ENCODE peak calls at places on chromosomes 6 and 20, in seven cellular contexts. K, U, S, T, R, Q and A are unnamed samples.

GRCh38 chr6:158460602-158461092 is 99.2 kb upstream of the TMEM181 start:
- DNase-seq in Q (no peak), U (peak), R (no peak), K (no peak), T (no peak), S (peak), A (no peak)

GRCh38 chr6:168158280-168158979 is 79.4 kb upstream of the FRMD1 start:
- DNase-seq in S (no peak), Q (no peak), R (no peak), K (no peak), U (peak), T (no peak), A (no peak)

GRCh38 chr20:53216856-53217576 is 244.9 kb downstream of the TSHZ2 start:
- DNase-seq in K (peak), R (peak), Q (peak), U (peak), T (peak), S (peak), A (peak)

GRCh38 chr6:133040025-133040838 is 200.9 kb upstream of the EYA4 start:
- DNase-seq in K (peak), R (peak), Q (peak), T (peak), S (peak), U (peak), A (peak)

GRCh38 chr6:107629545-107630147 is 139.7 kb downstream of the SOBP start:
- DNase-seq in Q (no peak), T (no peak), R (no peak), S (no peak), U (no peak), K (no peak), A (peak)

GRCh38 chr6:13766201-13766634 is 48.1 kb downstream of the MCUR1 start:
- DNase-seq in Q (no peak), S (peak), U (peak), R (peak), T (no peak), K (no peak), A (peak)

GRCh38 chr20:44448753-44449546 is 26.7 kb upstream of the TTPAL start:
- DNase-seq in S (peak), K (peak), Q (peak), R (peak), T (peak), U (peak), A (no peak)

GRCh38 chr6:169158182-169158573 is 95.5 kb downstream of the THBS2 start:
- DNase-seq in S (no peak), K (no peak), R (no peak), Q (no peak), T (no peak), U (peak), A (peak)

GRCh38 chr20:62362590-62362940 is 4.5 kb downstream of the LAMA5 start:
- DNase-seq in K (no peak), U (no peak), T (no peak), R (no peak), S (no peak), Q (no peak), A (peak)

GRCh38 chr20:64039293-64040160 is 3.5 kb downstream of the C20orf204 start:
- DNase-seq in T (no peak), U (peak), R (no peak), S (no peak), K (peak), Q (no peak), A (no peak)

GRCh38 chr20:64038252-64038578 is 2.2 kb downstream of the C20orf204 start:
- DNase-seq in R (peak), K (peak), Q (peak), S (no peak), T (no peak), U (no peak), A (no peak)

GRCh38 chr20:64037199-64037497 is 1.2 kb downstream of the C20orf204 start:
- DNase-seq in K (no peak), U (no peak), R (no peak), S (no peak), Q (no peak), T (no peak), A (no peak)

GRCh38 chr20:64037498-64038213 is 1.7 kb downstream of the C20orf204 start:
- DNase-seq in Q (no peak), S (peak), K (peak), R (no peak), U (no peak), T (no peak), A (no peak)

GRCh38 chr20:64038579-64039292 is 2.8 kb downstream of the C20orf204 start:
- DNase-seq in R (peak), U (peak), K (peak), Q (peak), T (peak), S (peak), A (peak)
- TF ChIP-seq EZH2 in R (no peak), U (no peak), K (no peak), Q (no peak), T (peak), S (no peak), A (no peak)

GRCh38 chr6:163494279-163494727 is 79.8 kb downstream of the QKI start:
- DNase-seq in K (no peak), S (peak), T (no peak), Q (no peak), U (peak), R (peak), A (no peak)
- TF ChIP-seq EZH2phosphoT487 in K (no peak), S (no peak), T (no peak), Q (no peak), U (no peak), R (no peak), A (no peak)

DNA sequence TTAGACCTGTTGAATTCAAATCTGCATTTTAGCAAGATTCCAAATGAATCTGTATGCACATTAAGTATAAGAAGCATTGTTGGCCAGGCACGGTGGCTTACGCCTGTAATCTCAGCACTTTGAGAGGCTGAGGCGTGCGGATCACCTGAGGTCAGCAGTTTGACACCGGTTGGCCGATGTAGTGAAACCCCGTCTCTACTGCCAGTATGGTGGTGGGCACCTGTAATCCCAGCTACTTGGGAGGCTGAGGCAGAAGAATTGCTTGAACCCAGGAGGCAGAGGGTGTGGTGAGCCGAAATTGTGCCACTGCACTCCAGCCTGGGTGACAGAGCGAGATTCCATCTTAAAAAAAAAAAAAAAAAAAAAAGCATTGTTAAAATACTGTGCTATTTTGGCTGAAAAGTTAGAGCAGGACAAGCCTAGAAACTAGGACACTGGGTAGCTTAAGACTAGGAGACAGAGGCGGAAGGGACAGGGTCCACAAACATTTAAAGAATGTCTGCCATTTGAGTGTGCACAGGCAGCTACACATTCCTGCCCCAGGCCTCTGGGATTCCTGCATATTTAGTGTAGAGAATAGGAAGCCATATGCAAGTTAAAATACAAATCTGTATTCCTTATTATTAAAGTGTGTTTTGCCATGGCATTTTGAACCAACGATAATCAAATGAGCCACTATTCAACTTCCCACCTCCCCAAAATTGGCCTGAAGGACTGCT is 45.1 kb upstream of the EEF1A1 start:
- DNase-seq in T (peak), S (no peak), R (no peak), K (peak), Q (no peak), U (peak), A (no peak)
- H2AFZ ChIP-seq in T (peak), S (no peak), R (peak), K (no peak), Q (no peak), U (peak), A (no peak)

DNA sequence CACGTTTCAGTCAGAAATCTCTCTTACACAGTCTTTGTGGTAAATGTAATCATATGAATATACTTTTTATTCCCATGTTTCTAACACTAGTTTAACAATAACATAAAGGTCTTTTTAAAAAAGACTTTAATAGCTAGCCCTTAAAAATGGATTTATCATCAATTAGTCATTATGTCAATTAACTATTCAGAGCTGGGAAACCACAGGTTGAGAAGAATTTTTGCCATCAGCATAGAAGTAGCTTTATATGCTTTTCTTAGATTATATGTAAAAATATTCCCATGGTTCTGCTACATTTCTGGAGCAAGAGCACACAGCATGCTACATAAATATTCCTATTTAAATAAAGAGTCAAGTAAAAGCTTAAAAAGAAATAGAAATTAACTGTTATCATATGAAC is 35.5 kb downstream of the ASCC3 start:
- DNase-seq in T (no peak), Q (no peak), R (no peak), S (peak), K (no peak), U (no peak), A (no peak)
- TF ChIP-seq EZH2 in T (no peak), Q (no peak), R (no peak), S (no peak), K (no peak), U (no peak), A (no peak)

GRCh38 chr6:16212276-16212675 is 26.1 kb upstream of the GMPR start:
- DNase-seq in R (no peak), T (no peak), Q (no peak), S (no peak), U (no peak), K (no peak), A (no peak)

GRCh38 chr6:16205377-16206144 is 32.8 kb upstream of the GMPR start:
- DNase-seq in S (no peak), R (no peak), K (no peak), U (peak), T (no peak), Q (no peak), A (peak)

GRCh38 chr6:16209539-16209938 is 28.8 kb upstream of the GMPR start:
- DNase-seq in R (no peak), Q (no peak), U (no peak), K (no peak), S (no peak), T (no peak), A (no peak)

GRCh38 chr6:16206595-16207037 is 31.8 kb upstream of the GMPR start:
- DNase-seq in T (peak), R (peak), U (peak), Q (peak), K (peak), S (peak), A (peak)

GRCh38 chr6:16208989-16209388 is 29.4 kb upstream of the GMPR start:
- DNase-seq in S (no peak), U (no peak), T (no peak), Q (no peak), K (no peak), R (no peak), A (no peak)
- TF ChIP-seq EZH2phosphoT487 in S (no peak), U (no peak), T (no peak), Q (no peak), K (no peak), R (no peak), A (no peak)